ENCODE peak calls at places on chromosomes 3 and 15, in ten cellular contexts. B is stimulated activated CD4-positive, alpha-beta T cell treated with anti-CD3 and anti-CD28 coated beads, Interleukin-15, amount 100 ng/mL, for 24 hours; S is Jurkat, Clone E6-1; V is bronchial epithelial cell; H is GM18507; N is natural killer cell treated with Interleukin-12 subunit alpha and Interleukin-12 subunit beta and Interleukin-15 and Interleukin-18, amount 100 ng/mL, for 72 hours; I is uterus; J is sigmoid colon; F is omental fat pad; W is SK-N-MC. Z is an unnamed sample.
A peak's percentile ranks its signal among the peaks of the same experiment; 100 is the strongest.

GRCh38 chr3:37988931-37989525 is 1.6 kb upstream of the VILL start:
- DNase-seq in B (no peak), S (no peak), V (no peak), H (no peak), N (no peak), I (no peak), J (peak; percentile 53), F (no peak), W (no peak), Z (no peak)

GRCh38 chr3:40124918-40125317 is 184.6 kb upstream of the EIF1B start:
- DNase-seq in B (no peak), S (no peak), V (no peak), H (no peak), N (no peak), I (no peak), J (no peak), F (no peak), W (no peak), Z (no peak)

GRCh38 chr3:53629396-53629711 is 134.9 kb downstream of the CACNA1D start:
- DNase-seq in B (no peak), S (no peak), V (no peak), H (no peak), N (no peak), I (no peak), J (no peak), F (no peak), W (no peak), Z (no peak)

GRCh38 chr3:159366476-159366875 is 564.6 kb downstream of the MFSD1 start:
- DNase-seq in B (no peak), S (no peak), V (peak; percentile 90), H (no peak), N (no peak), I (no peak), J (no peak), F (no peak), W (no peak), Z (no peak)

GRCh38 chr3:107990926-107991325 is 99.9 kb downstream of the CD47 start:
- DNase-seq in B (no peak), S (no peak), V (no peak), H (no peak), N (no peak), I (no peak), J (no peak), F (no peak), W (no peak), Z (no peak)

GRCh38 chr3:77039606-77040553 is at the start of gene ROBO2:
- DNase-seq in B (no peak), S (no peak), V (peak; percentile 26), H (no peak), N (no peak), I (peak; percentile 30), J (peak; percentile 69), F (peak; percentile 21), W (no peak), Z (peak; percentile 23)

GRCh38 chr15:78638658-78639314 is 2.2 kb downstream of the CHRNB4 start:
- DNase-seq in B (peak; percentile 75), S (peak; percentile 33), V (peak; percentile 29), H (no peak), N (no peak), I (no peak), J (no peak), F (peak; percentile 72), W (no peak), Z (no peak)

GRCh38 chr3:54939591-54940300 is 11.9 kb upstream of the LRTM1 start:
- DNase-seq in B (no peak), S (no peak), V (no peak), H (no peak), N (no peak), I (no peak), J (no peak), F (no peak), W (no peak), Z (no peak)

GRCh38 chr3:193176690-193177089 is 64.3 kb upstream of the PLAAT1 start:
- DNase-seq in B (no peak), S (no peak), V (no peak), H (no peak), N (no peak), I (no peak), J (no peak), F (no peak), W (no peak), Z (no peak)

GRCh38 chr15:66133247-66133646 is 120.3 kb downstream of the MEGF11 start:
- DNase-seq in B (no peak), S (no peak), V (no peak), H (no peak), N (no peak), I (no peak), J (no peak), F (no peak), W (no peak), Z (no peak)

GRCh38 chr3:129268396-129268795 is 10.3 kb upstream of the HMCES start:
- DNase-seq in B (no peak), S (no peak), V (no peak), H (no peak), N (no peak), I (no peak), J (peak; percentile 20), F (no peak), W (no peak), Z (no peak)

GRCh38 chr3:113174806-113175490 is 36.4 kb upstream of the BOC start:
- DNase-seq in B (no peak), S (no peak), V (no peak), H (no peak), N (no peak), I (no peak), J (no peak), F (no peak), W (no peak), Z (peak; percentile 23)

GRCh38 chr15:85925649-85926237 is 131.0 kb upstream of the KLHL25 start:
- DNase-seq in B (no peak), S (no peak), V (no peak), H (no peak), N (no peak), I (no peak), J (no peak), F (no peak), W (no peak), Z (no peak)

GRCh38 chr3:156837130-156837529 is 11.0 kb downstream of the LEKR1 start:
- DNase-seq in B (no peak), S (no peak), V (peak; percentile 71), H (no peak), N (no peak), I (no peak), J (no peak), F (no peak), W (no peak), Z (no peak)

GRCh38 chr15:48644827-48645557 is 517 bp downstream of the FBN1 start:
- DNase-seq in B (peak; percentile 25), S (no peak), V (no peak), H (peak; percentile 25), N (peak; percentile 62), I (peak; percentile 62), J (peak; percentile 69), F (no peak), W (no peak), Z (no peak)

GRCh38 chr3:127074900-127075360 is 92.0 kb downstream of the PLXNA1 start:
- DNase-seq in B (no peak), S (peak; percentile 29), V (peak; percentile 67), H (peak; percentile 52), N (peak; percentile 31), I (no peak), J (peak; percentile 53), F (no peak), W (no peak), Z (peak; percentile 65)

GRCh38 chr15:40061212-40061901 is 22.4 kb upstream of the SRP14 start:
- DNase-seq in B (no peak), S (no peak), V (no peak), H (no peak), N (no peak), I (no peak), J (peak; percentile 29), F (no peak), W (no peak), Z (no peak)

GRCh38 chr15:50166216-50166615 is 15.8 kb upstream of the SLC27A2 start:
- DNase-seq in B (no peak), S (no peak), V (peak; percentile 89), H (no peak), N (no peak), I (no peak), J (no peak), F (no peak), W (peak; percentile 56), Z (peak; percentile 27)

GRCh38 chr3:150264560-150264959 is 143.5 kb upstream of the TSC22D2 start:
- DNase-seq in B (no peak), S (no peak), V (no peak), H (no peak), N (no peak), I (no peak), J (no peak), F (no peak), W (peak; percentile 70), Z (no peak)

GRCh38 chr15:85607842-85608241 is 186.9 kb downstream of the KLHL25 start:
- DNase-seq in B (no peak), S (no peak), V (peak; percentile 92), H (no peak), N (no peak), I (no peak), J (no peak), F (no peak), W (no peak), Z (no peak)

GRCh38 chr15:41411031-41411430 is 5.9 kb upstream of the RTF1 start:
- DNase-seq in B (no peak), S (no peak), V (peak; percentile 56), H (no peak), N (no peak), I (no peak), J (no peak), F (no peak), W (no peak), Z (no peak)

GRCh38 chr3:50890688-50891344 is 216.1 kb downstream of the DOCK3 start:
- DNase-seq in B (no peak), S (no peak), V (no peak), H (no peak), N (no peak), I (no peak), J (no peak), F (no peak), W (no peak), Z (no peak)

GRCh38 chr3:188979669-188980311 is 192.0 kb upstream of the TPRG1 start:
- DNase-seq in B (no peak), S (no peak), V (no peak), H (no peak), N (no peak), I (peak; percentile 58), J (no peak), F (no peak), W (no peak), Z (no peak)